ENCODE peak calls at places on chromosomes 1 and 21, in six cellular contexts. L, P, A, H, F and W are unnamed samples.

GRCh38 chr1:114632427-114632826 is 37.4 kb downstream of the DENND2C start:
- DNase-seq in L (no peak), P (no peak), A (no peak), H (no peak), F (no peak), W (no peak)

GRCh38 chr1:67948155-67949075 is 102.0 kb downstream of the DIRAS3 start:
- DNase-seq in L (no peak), P (no peak), A (no peak), H (no peak), F (no peak), W (no peak)

GRCh38 chr21:32412998-32413504 is 545 bp downstream of the EVA1C start:
- DNase-seq in L (no peak), P (peak; percentile 78), A (peak; percentile 65), H (no peak), F (peak; percentile 12), W (no peak)

GRCh38 chr1:246176126-246177024 is 330.7 kb downstream of the SMYD3 start:
- DNase-seq in L (no peak), P (no peak), A (no peak), H (no peak), F (no peak), W (no peak)

GRCh38 chr1:170791941-170792340 is 128.0 kb downstream of the PRRX1 start:
- DNase-seq in L (no peak), P (peak; percentile 11), A (no peak), H (no peak), F (no peak), W (no peak)

GRCh38 chr1:85178396-85178795 is 22.4 kb downstream of the SYDE2 start:
- DNase-seq in L (no peak), P (no peak), A (no peak), H (no peak), F (no peak), W (no peak)

GRCh38 chr21:31457675-31458074 is 113.6 kb upstream of the TIAM1 start:
- DNase-seq in L (no peak), P (no peak), A (no peak), H (no peak), F (no peak), W (no peak)

GRCh38 chr21:43699933-43700599 is 18.9 kb upstream of the PDXK start:
- DNase-seq in L (no peak), P (no peak), A (no peak), H (no peak), F (no peak), W (no peak)

GRCh38 chr1:184986250-184986649 is 11.9 kb upstream of the NIBAN1 start:
- DNase-seq in L (no peak), P (peak; percentile 10), A (no peak), H (peak; percentile 12), F (no peak), W (no peak)

GRCh38 chr1:181635108-181635507 is 151.8 kb downstream of the CACNA1E start:
- DNase-seq in L (no peak), P (no peak), A (no peak), H (no peak), F (no peak), W (no peak)

GRCh38 chr1:64038965-64039926 is 164.2 kb upstream of the UBE2U start:
- DNase-seq in L (no peak), P (no peak), A (no peak), H (peak; percentile 86), F (no peak), W (no peak)

GRCh38 chr1:110335265-110335664 is 3.9 kb upstream of the RBM15 start:
- DNase-seq in L (no peak), P (no peak), A (no peak), H (no peak), F (no peak), W (no peak)

GRCh38 chr1:93348104-93348780 is 2.5 kb downstream of the DR1 start:
- DNase-seq in L (no peak), P (no peak), A (no peak), H (no peak), F (no peak), W (no peak)

GRCh38 chr21:42925114-42925907 is at the start of gene ERVH48-1:
- DNase-seq in L (no peak), P (no peak), A (no peak), H (no peak), F (peak; percentile 69), W (no peak)

GRCh38 chr1:211126622-211127021 is 7.3 kb downstream of the KCNH1 start:
- DNase-seq in L (no peak), P (no peak), A (no peak), H (no peak), F (no peak), W (no peak)

GRCh38 chr1:1183221-1183747 is 9.6 kb downstream of the TTLL10 start:
- DNase-seq in L (no peak), P (no peak), A (peak; percentile 21), H (no peak), F (peak; percentile 1), W (no peak)

GRCh38 chr1:54280652-54281051 is 80.7 kb downstream of the MRPL37 start:
- DNase-seq in L (no peak), P (no peak), A (no peak), H (no peak), F (peak; percentile 20), W (no peak)

GRCh38 chr1:234775477-234776246 is 165.7 kb upstream of the IRF2BP2 start:
- DNase-seq in L (no peak), P (no peak), A (no peak), H (no peak), F (no peak), W (no peak)

GRCh38 chr1:4599521-4599920 is 54.9 kb upstream of the AJAP1 start:
- DNase-seq in L (no peak), P (no peak), A (no peak), H (no peak), F (no peak), W (no peak)

GRCh38 chr21:32613436-32614043 is 1.4 kb upstream of the CFAP298 start:
- DNase-seq in L (no peak), P (no peak), A (no peak), H (no peak), F (no peak), W (no peak)

GRCh38 chr1:94095744-94096469 is 25.0 kb downstream of the ABCA4 start:
- DNase-seq in L (no peak), P (no peak), A (peak; percentile 70), H (no peak), F (no peak), W (no peak)